ENCODE peak calls at places on chromosomes 12 and 14, in nine cellular contexts. E, P, B, O, K, N, D, R and V are unnamed samples. For H3K9me3, the result is how much of the 10 kb centered on the place peaks cover.

GRCh38 chr14:55398679-55399078 is 13.0 kb downstream of the ATG14 start:
- DNase-seq in E (peak), P (peak), B (no peak), O (no peak), K (no peak), N (no peak), D (no peak), R (no peak), V (no peak)

GRCh38 chr12:104006929-104007328 is 41.3 kb downstream of the TDG start:
- DNase-seq in E (no peak), P (no peak), B (no peak), O (no peak), K (no peak), N (no peak), D (no peak), R (no peak), V (no peak)

GRCh38 chr12:118119449-118119879 is 15.7 kb upstream of the VSIG10 start:
- DNase-seq in E (no peak), P (no peak), B (no peak), O (no peak), K (no peak), N (no peak), D (no peak), R (no peak), V (no peak)

GRCh38 chr12:55929306-55929791 is 1.6 kb upstream of the DGKA start:
- DNase-seq in E (no peak), P (peak), B (peak), O (peak), K (no peak), N (no peak), D (peak), R (no peak), V (peak)

GRCh38 chr12:130831876-130832405 is 7.1 kb downstream of the STX2 start:
- DNase-seq in E (no peak), P (no peak), B (no peak), O (no peak), K (no peak), N (no peak), D (no peak), R (no peak), V (no peak)

GRCh38 chr12:22539055-22539454 is 5.3 kb downstream of the C2CD5 start:
- DNase-seq in E (no peak), P (no peak), B (no peak), O (no peak), K (no peak), N (no peak), D (no peak), R (no peak), V (no peak)

GRCh38 chr14:64064447-64064846 is 211.6 kb downstream of the SYNE2 start:
- DNase-seq in E (no peak), P (no peak), B (no peak), O (no peak), K (no peak), N (no peak), D (no peak), R (no peak), V (no peak)

GRCh38 chr14:99615497-99616245 is 11.7 kb upstream of the CCDC85C start:
- DNase-seq in E (no peak), P (no peak), B (no peak), O (no peak), K (no peak), N (no peak), D (no peak), R (no peak), V (no peak)

GRCh38 chr12:62799766-62800406 is 135.1 kb downstream of the PPM1H start:
- DNase-seq in E (peak), P (no peak), B (no peak), O (no peak), K (no peak), N (no peak), D (no peak), R (no peak), V (no peak)

GRCh38 chr12:72017054-72017651 is 78.5 kb downstream of the TPH2 start:
- DNase-seq in E (peak), P (peak), B (peak), O (peak), K (peak), N (peak), D (peak), R (peak), V (peak)

GRCh38 chr12:117189725-117190209 is 503 bp downstream of the FBXO21 start:
- DNase-seq in E (no peak), P (peak), B (peak), O (peak), K (no peak), N (peak), D (peak), R (peak), V (peak)

GRCh38 chr14:105858676-105859025 is 332.3 kb downstream of the TMEM121 start:
- DNase-seq in E (no peak), P (no peak), B (no peak), O (no peak), K (no peak), N (no peak), D (no peak), R (no peak), V (no peak)

GRCh38 chr12:54058189-54058917 is 4.7 kb downstream of the HOXC4 start:
- DNase-seq in E (no peak), P (no peak), B (no peak), O (no peak), K (no peak), N (no peak), D (no peak), R (no peak), V (no peak)

GRCh38 chr14:70660967-70661871 is 19.5 kb downstream of the TTC9 start:
- DNase-seq in E (no peak), P (no peak), B (peak), O (peak), K (no peak), N (no peak), D (peak), R (no peak), V (peak)

GRCh38 chr14:21399311-21399870 is 15.6 kb upstream of the SUPT16H start:
- DNase-seq in E (no peak), P (no peak), B (no peak), O (no peak), K (no peak), N (no peak), D (no peak), R (no peak), V (no peak)

GRCh38 chr12:2341871-2342270 is 289.1 kb downstream of the CACNA1C start:
- DNase-seq in E (no peak), P (no peak), B (no peak), O (no peak), K (no peak), N (no peak), D (no peak), R (no peak), V (no peak)

GRCh38 chr12:51798507-51798906 is 50.0 kb downstream of the FIGNL2 start:
- DNase-seq in E (no peak), P (no peak), B (no peak), O (no peak), K (no peak), N (no peak), D (no peak), R (no peak), V (no peak)

GRCh38 chr12:73274972-73275371 is 1002.8 kb downstream of the TRHDE start:
- DNase-seq in E (no peak), P (no peak), B (no peak), O (no peak), K (no peak), N (no peak), D (no peak), R (no peak), V (no peak)

GRCh38 chr12:126383506-126383905 is 1318.3 kb downstream of the AACS start:
- DNase-seq in E (no peak), P (no peak), B (no peak), O (no peak), K (no peak), N (no peak), D (no peak), R (no peak), V (no peak)
- H3K9me3 ChIP-seq in E (under half), P (under half), B (under half), O (under half), K (under half), N (under half), D (under half), R (under half), V (under half)

DNA sequence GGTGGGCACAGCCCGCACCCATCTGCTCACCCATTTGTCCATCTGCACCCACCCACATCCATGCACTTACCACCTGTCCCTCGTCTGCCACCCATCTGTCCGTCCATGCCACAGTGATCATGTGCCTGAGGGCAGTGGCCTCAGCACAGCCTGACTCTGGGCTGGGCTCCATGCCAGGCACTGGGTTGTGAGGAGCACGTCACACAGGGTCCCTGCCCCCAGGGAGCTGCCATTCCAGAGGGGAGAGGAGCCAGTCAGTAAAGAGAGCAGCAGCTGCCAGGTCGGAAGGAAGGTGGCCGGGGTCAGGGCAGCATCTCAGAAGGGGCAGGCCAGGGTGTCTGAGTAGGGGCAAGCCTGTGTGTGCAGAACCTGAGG is 43.6 kb downstream of the FBRSL1 start:
- DNase-seq in E (no peak), P (no peak), B (no peak), O (no peak), K (no peak), N (no peak), D (no peak), R (no peak), V (no peak)
- H3K9me3 ChIP-seq in E (under half), P (under half), B (under half), O (under half), K (half or more), N (under half), D (under half), R (under half), V (under half)

DNA sequence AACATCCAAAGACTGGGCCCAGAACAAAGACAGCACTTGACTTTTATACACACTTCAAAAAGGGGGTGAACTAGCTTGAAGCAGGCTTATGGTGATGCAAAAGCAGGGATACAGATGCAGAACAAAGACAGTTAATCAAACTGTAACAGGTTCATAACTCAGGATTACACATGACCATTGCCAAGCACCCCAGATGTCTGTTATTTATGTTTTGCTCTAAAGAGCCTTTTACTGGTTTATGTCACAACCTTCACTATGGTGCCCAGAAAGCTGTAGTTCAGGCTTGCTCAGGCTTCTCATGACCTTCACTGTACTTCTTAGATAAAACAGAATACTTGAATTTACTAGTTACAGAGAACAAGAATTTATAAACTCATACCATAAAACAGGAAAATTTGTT is 31.7 kb upstream of the SLC38A4 start:
- DNase-seq in E (no peak), P (no peak), B (no peak), O (no peak), K (no peak), N (peak), D (no peak), R (no peak), V (no peak)
- H3K9me3 ChIP-seq in E (under half), P (half or more), B (under half), O (under half), K (half or more), N (under half), D (under half), R (under half), V (under half)

GRCh38 chr14:32779845-32780244 is 158.8 kb upstream of the NPAS3 start:
- DNase-seq in E (no peak), P (no peak), B (no peak), O (no peak), K (no peak), N (no peak), D (no peak), R (no peak), V (no peak)

GRCh38 chr14:32784408-32784807 is 154.3 kb upstream of the NPAS3 start:
- DNase-seq in E (no peak), P (no peak), B (no peak), O (no peak), K (no peak), N (no peak), D (no peak), R (peak), V (no peak)

DNA sequence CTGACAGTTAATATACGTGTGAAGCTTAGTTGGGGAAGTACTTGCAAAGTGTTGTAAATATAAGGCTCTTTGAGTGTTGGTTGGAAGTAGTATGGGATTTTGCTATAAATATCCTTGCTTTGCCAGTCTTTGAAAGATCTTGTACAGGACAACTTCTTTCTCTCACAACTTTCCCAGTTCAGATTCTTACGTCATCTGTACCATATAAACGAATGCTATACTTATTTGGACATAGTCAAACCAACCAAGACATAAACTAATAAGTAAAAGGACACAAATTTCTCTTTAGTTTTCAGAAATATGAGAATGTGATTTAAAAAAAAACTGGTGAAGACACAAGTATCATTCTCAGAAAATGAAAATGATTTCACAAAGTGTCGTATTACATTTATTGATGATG is 153.1 kb upstream of the NPAS3 start:
- DNase-seq in E (no peak), P (no peak), B (no peak), O (no peak), K (no peak), N (no peak), D (no peak), R (no peak), V (no peak)
- H3K9me3 ChIP-seq in E (under half), P (under half), B (under half), O (under half), K (under half), N (under half), D (under half), R (under half), V (under half)

DNA sequence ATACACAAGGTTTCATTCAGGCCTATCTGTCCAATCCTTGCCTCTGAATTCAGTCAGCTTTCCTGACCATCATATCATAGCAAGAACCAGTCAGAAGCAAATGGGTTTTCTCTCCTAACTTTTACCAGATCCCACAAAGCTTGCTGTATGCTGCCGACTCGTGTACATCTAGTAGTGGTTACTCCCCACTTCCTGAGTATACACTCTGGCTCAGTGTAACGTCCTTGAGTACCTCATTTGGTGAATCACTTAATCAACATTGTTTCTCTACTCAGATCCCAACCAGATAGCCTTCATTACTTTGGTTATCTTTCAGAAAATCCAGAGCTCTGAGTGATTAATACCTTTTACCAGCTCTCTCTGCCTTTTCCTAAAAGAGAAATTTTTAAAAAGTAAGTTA is 728.2 kb downstream of the GALC start:
- DNase-seq in E (no peak), P (no peak), B (no peak), O (no peak), K (no peak), N (no peak), D (no peak), R (no peak), V (no peak)
- H3K9me3 ChIP-seq in E (under half), P (under half), B (under half), O (under half), K (under half), N (under half), D (under half), R (under half), V (under half)

DNA sequence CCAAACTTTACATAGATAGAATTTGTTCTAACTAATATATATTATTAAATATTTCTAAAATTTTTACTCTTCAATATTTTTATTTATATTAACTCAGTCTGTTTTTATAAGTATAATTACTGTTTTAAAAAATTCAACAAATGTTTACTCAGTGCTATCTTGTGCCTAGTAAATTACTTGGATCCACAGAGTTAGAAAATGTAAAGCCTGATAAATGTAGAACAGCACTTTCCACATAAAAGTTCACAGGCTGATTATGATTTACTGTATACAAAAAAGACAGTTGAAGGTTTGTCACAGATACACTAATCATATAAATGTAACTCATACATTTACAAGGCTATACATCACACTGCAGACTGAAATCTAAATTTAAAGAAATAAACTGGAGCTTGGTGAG is 170.0 kb downstream of the FOXG1 start:
- DNase-seq in E (no peak), P (no peak), B (no peak), O (no peak), K (no peak), N (no peak), D (no peak), R (no peak), V (no peak)
- H3K9me3 ChIP-seq in E (under half), P (half or more), B (under half), O (under half), K (under half), N (under half), D (under half), R (under half), V (under half)

GRCh38 chr12:34400423-34400881 is 378.2 kb downstream of the ALG10 start:
- DNase-seq in E (no peak), P (no peak), B (no peak), O (no peak), K (no peak), N (peak), D (no peak), R (no peak), V (no peak)
- H3K9me3 ChIP-seq in E (half or more), P (half or more), B (under half), O (under half), K (under half), N (under half), D (under half), R (under half), V (under half)

GRCh38 chr12:25245491-25245890 is 5.2 kb downstream of the KRAS start:
- DNase-seq in E (no peak), P (no peak), B (no peak), O (no peak), K (no peak), N (no peak), D (no peak), R (no peak), V (no peak)
- H3K9me3 ChIP-seq in E (under half), P (under half), B (under half), O (under half), K (under half), N (under half), D (under half), R (under half), V (under half)

GRCh38 chr14:106876711-106877110 is 1350.3 kb downstream of the TMEM121 start:
- DNase-seq in E (no peak), P (no peak), B (no peak), O (no peak), K (no peak), N (no peak), D (no peak), R (no peak), V (no peak)

GRCh38 chr14:106875503-106875902 is 1349.1 kb downstream of the TMEM121 start:
- DNase-seq in E (no peak), P (no peak), B (no peak), O (no peak), K (no peak), N (no peak), D (no peak), R (no peak), V (no peak)

GRCh38 chr14:106877527-106877926 is 1351.1 kb downstream of the TMEM121 start:
- DNase-seq in E (no peak), P (no peak), B (no peak), O (no peak), K (no peak), N (no peak), D (no peak), R (no peak), V (no peak)

GRCh38 chr14:106872619-106873446 is 1346.5 kb downstream of the TMEM121 start:
- DNase-seq in E (no peak), P (peak), B (peak), O (peak), K (no peak), N (no peak), D (peak), R (no peak), V (peak)

DNA sequence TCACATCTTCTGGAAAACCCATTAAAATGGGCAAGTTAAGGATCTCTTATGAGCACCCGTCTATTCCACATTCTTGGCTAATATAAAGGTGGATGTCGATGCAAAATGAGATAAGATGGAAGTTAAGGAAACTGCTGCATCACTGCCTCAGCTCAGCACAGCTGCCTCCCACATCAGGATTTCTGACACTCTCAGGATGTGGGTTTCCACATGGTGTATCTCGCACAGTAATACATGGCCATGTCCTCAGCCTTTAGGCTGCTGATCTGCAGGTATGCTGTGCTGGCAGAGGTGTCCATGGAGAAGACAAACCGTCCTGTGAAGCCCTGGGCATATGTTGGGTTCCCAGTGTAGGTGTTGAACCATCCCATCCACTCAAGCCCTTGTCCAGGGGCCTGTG is 1348.0 kb downstream of the TMEM121 start:
- DNase-seq in E (no peak), P (no peak), B (no peak), O (no peak), K (no peak), N (no peak), D (no peak), R (no peak), V (no peak)
- H3K9me3 ChIP-seq in E (under half), P (under half), B (under half), O (under half), K (under half), N (under half), D (under half), R (under half), V (under half)

GRCh38 chr12:31828057-31828456 is 99.2 kb upstream of the AMN1 start:
- DNase-seq in E (no peak), P (no peak), B (no peak), O (no peak), K (no peak), N (no peak), D (no peak), R (no peak), V (no peak)
- H3K9me3 ChIP-seq in E (under half), P (under half), B (under half), O (under half), K (under half), N (under half), D (under half), R (under half), V (under half)